ENCODE peak calls at places on chromosomes 2 and 18, in four cellular contexts. X is K562, Y is HL-60, T is GM12878. S is an unnamed sample.

GRCh38 chr2:238428866-238429265 is 2.1 kb downstream of the ASB1 start:
- DNase-seq in X (no peak), Y (no peak), T (no peak), S (no peak)

GRCh38 chr2:181844551-181845290 is 46.8 kb upstream of the ITPRID2 start:
- DNase-seq in X (no peak), Y (no peak), T (no peak), S (no peak)

GRCh38 chr2:27086090-27086721 is 366 bp upstream of the KHK start:
- DNase-seq in X (peak; percentile 96), Y (peak; percentile 89), T (peak; percentile 73), S (peak; percentile 99)

GRCh38 chr18:46068763-46069162 is 3.3 kb downstream of the PSTPIP2 start:
- DNase-seq in X (no peak), Y (no peak), T (no peak), S (no peak)

GRCh38 chr18:9736942-9737813 is 29.1 kb downstream of the RAB31 start:
- DNase-seq in X (no peak), Y (no peak), T (no peak), S (no peak)

GRCh38 chr2:169185711-169186110 is 116.3 kb downstream of the DHRS9 start:
- DNase-seq in X (no peak), Y (no peak), T (no peak), S (no peak)

GRCh38 chr2:157788201-157788600 is 87.9 kb downstream of the ACVR1 start:
- DNase-seq in X (no peak), Y (no peak), T (no peak), S (no peak)

GRCh38 chr18:65359479-65359878 is 391.3 kb upstream of the CDH7 start:
- DNase-seq in X (no peak), Y (no peak), T (no peak), S (no peak)

GRCh38 chr2:98769784-98770183 is 38.9 kb upstream of the MGAT4A start:
- DNase-seq in X (no peak), Y (no peak), T (no peak), S (no peak)

GRCh38 chr2:173043897-173044472 is 31.7 kb upstream of the MAP3K20 start:
- DNase-seq in X (no peak), Y (no peak), T (no peak), S (no peak)

GRCh38 chr2:50004667-50005066 is 850.4 kb upstream of the FSHR start:
- DNase-seq in X (no peak), Y (no peak), T (no peak), S (no peak)

GRCh38 chr18:9827856-9828793 is 57.6 kb upstream of the TXNDC2 start:
- DNase-seq in X (peak; percentile 42), Y (peak; percentile 96), T (no peak), S (no peak)

GRCh38 chr2:172456002-172456401 is 28.6 kb downstream of the ITGA6 start:
- DNase-seq in X (no peak), Y (no peak), T (no peak), S (no peak)

GRCh38 chr2:152499921-152500320 is 164.9 kb downstream of the FMNL2 start:
- DNase-seq in X (no peak), Y (no peak), T (no peak), S (no peak)

GRCh38 chr18:59054892-59055291 is 84.8 kb upstream of the SEC11C start:
- DNase-seq in X (no peak), Y (no peak), T (no peak), S (no peak)

GRCh38 chr2:142980246-142981068 is 103.0 kb downstream of the KYNU start:
- DNase-seq in X (no peak), Y (no peak), T (no peak), S (no peak)

GRCh38 chr2:128345436-128346165 is 26.9 kb upstream of the HS6ST1 start:
- DNase-seq in X (no peak), Y (no peak), T (no peak), S (no peak)

GRCh38 chr2:218982312-218983262 is 2.4 kb downstream of the FEV start:
- DNase-seq in X (no peak), Y (no peak), T (no peak), S (peak; percentile 15)

GRCh38 chr2:37665622-37666362 is 5.7 kb downstream of the CDC42EP3 start:
- DNase-seq in X (no peak), Y (no peak), T (no peak), S (no peak)

GRCh38 chr18:24995056-24995455 is 356.9 kb downstream of the ZNF521 start:
- DNase-seq in X (no peak), Y (no peak), T (no peak), S (no peak)

GRCh38 chr2:136118819-136119716 is 1.1 kb upstream of the CXCR4 start:
- DNase-seq in X (peak; percentile 55), Y (no peak), T (no peak), S (no peak)

GRCh38 chr2:36492216-36492945 is 105.6 kb downstream of the FEZ2 start:
- DNase-seq in X (no peak), Y (no peak), T (no peak), S (no peak)

GRCh38 chr2:27009716-27010115 is 23.0 kb upstream of the TMEM214 start:
- DNase-seq in X (no peak), Y (no peak), T (no peak), S (no peak)

GRCh38 chr2:135265960-135266490 is 213.9 kb downstream of the RAB3GAP1 start:
- DNase-seq in X (no peak), Y (no peak), T (no peak), S (no peak)

GRCh38 chr2:37168217-37168981 is 11.6 kb upstream of the EIF2AK2 start:
- DNase-seq in X (peak; percentile 63), Y (no peak), T (no peak), S (peak; percentile 44)

GRCh38 chr2:239142806-239143205 is 258.0 kb downstream of the HDAC4 start:
- DNase-seq in X (no peak), Y (no peak), T (no peak), S (no peak)

GRCh38 chr2:4047961-4048891 is 344.9 kb downstream of the DCDC2C start:
- DNase-seq in X (no peak), Y (no peak), T (no peak), S (no peak)

GRCh38 chr2:202378001-202378400 is 1.9 kb downstream of the BMPR2 start:
- DNase-seq in X (no peak), Y (no peak), T (no peak), S (no peak)

GRCh38 chr2:209463226-209463625 is 39.4 kb downstream of the MAP2 start:
- DNase-seq in X (no peak), Y (peak; percentile 7), T (no peak), S (no peak)

GRCh38 chr2:96265349-96265839 is 403 bp downstream of the TMEM127 start:
- DNase-seq in X (peak; percentile 73), Y (no peak), T (no peak), S (no peak)

GRCh38 chr2:44950646-44951045 is 9.1 kb downstream of the SIX3 start:
- DNase-seq in X (no peak), Y (no peak), T (no peak), S (no peak)

GRCh38 chr18:77321823-77322805 is 72.5 kb downstream of the GALR1 start:
- DNase-seq in X (peak; percentile 70), Y (no peak), T (no peak), S (no peak)

GRCh38 chr18:72613589-72613988 is 69.4 kb upstream of the CBLN2 start:
- DNase-seq in X (no peak), Y (no peak), T (no peak), S (no peak)

GRCh38 chr2:181959508-181959907 is 26.1 kb upstream of the PPP1R1C start:
- DNase-seq in X (no peak), Y (no peak), T (no peak), S (no peak)

GRCh38 chr2:201361078-201361477 is 3.9 kb upstream of the FLACC1 start:
- DNase-seq in X (no peak), Y (no peak), T (no peak), S (no peak)

GRCh38 chr18:76847926-76848325 is 25.6 kb downstream of the ZNF236 start:
- DNase-seq in X (no peak), Y (no peak), T (no peak), S (no peak)

GRCh38 chr18:78978336-78979057 is 1.1 kb upstream of the SALL3 start:
- DNase-seq in X (no peak), Y (no peak), T (no peak), S (no peak)

GRCh38 chr2:105889046-105889445 is 144.3 kb downstream of the NCK2 start:
- DNase-seq in X (no peak), Y (no peak), T (no peak), S (no peak)
- TF ChIP-seq SPI1 in X (no peak), Y (no peak), T (no peak), S (no peak)

GRCh38 chr2:9199716-9200633 is 6.6 kb upstream of the ASAP2 start:
- DNase-seq in X (no peak), Y (no peak), T (no peak), S (no peak)
- TF ChIP-seq SPI1 in X (no peak), Y (no peak), T (no peak), S (no peak)

DNA sequence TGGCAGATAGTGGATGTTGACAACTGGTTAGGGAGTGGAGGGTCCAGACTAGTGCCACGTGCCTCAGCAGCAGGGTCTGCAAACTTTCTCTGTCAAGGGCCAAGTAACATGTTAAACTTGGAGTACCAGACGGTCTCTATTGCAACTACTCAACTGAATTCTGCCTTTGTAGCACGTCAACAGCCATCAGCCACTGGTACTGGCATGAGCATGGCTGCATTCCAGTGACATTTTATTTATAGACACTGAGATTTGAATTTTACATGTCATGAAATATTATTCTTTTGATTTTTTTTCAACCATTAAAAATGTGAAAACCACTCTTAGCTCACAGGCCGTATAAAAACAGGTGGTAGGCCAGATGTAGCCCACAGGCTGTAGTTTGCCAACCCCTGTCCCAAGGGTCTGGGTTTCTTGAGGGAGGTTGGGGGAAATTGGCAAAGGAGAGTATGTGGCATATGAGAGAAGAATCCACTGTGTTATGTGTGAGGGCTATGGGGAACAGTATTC is 199.7 kb downstream of the TPGS2 start:
- DNase-seq in X (no peak), Y (no peak), T (no peak), S (no peak)
- TF ChIP-seq SPI1 in X (no peak), Y (no peak), T (no peak), S (no peak)

GRCh38 chr2:140695163-140695562 is 1435.7 kb downstream of the LRP1B start:
- DNase-seq in X (no peak), Y (no peak), T (no peak), S (no peak)

GRCh38 chr2:140696449-140696848 is 1434.4 kb downstream of the LRP1B start:
- DNase-seq in X (no peak), Y (no peak), T (no peak), S (no peak)

GRCh38 chr2:140698736-140699135 is 1432.1 kb downstream of the LRP1B start:
- DNase-seq in X (no peak), Y (no peak), T (no peak), S (no peak)
- TF ChIP-seq SPI1 in X (no peak), Y (no peak), T (no peak), S (no peak)

DNA sequence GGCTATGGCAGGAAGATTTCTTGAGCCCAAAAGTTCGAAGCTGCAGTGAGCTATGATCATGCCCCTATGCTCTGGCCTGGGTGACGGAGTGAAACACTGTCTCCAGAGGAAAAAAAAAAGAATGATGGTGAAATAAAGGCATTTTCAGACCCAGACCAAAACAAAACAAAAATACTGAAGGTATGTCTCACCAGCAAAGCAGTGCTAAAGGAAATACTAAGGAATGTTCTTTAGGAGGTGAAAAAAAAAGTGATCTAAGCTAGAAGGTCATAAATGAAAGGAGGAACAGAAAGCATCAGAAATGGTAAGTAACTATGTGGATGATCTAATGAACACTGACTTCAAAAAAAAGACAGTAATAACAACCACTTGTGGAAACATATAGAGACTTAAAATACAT is 18.7 kb downstream of the SS18 start:
- DNase-seq in X (no peak), Y (no peak), T (no peak), S (no peak)
- TF ChIP-seq SPI1 in X (no peak), Y (no peak), T (peak; percentile 36), S (peak; percentile 43)

GRCh38 chr2:40625849-40626248 is 174.0 kb upstream of the SLC8A1 start:
- DNase-seq in X (no peak), Y (no peak), T (no peak), S (no peak)
- TF ChIP-seq SPI1 in X (no peak), Y (no peak), T (no peak), S (no peak)

S was measured in GM12891.